ENCODE peak calls at places on chromosomes 1 and 21, in five cellular contexts. O is T-helper 2 cell, X is RPMI7951, L is T-cell, R is HCEC 1CT. Y is an unnamed sample.

GRCh38 chr1:12166834-12167492 is at the start of gene TNFRSF1B:
- DNase-seq in O (peak; percentile 59), X (peak; percentile 26), L (peak; percentile 39), R (no peak), Y (peak; percentile 53)

GRCh38 chr1:153611024-153611352 is 1.9 kb downstream of the S100A16 start:
- DNase-seq in O (no peak), X (no peak), L (no peak), R (peak; percentile 65), Y (no peak)

GRCh38 chr1:154404511-154404931 is 622 bp upstream of the IL6R start:
- DNase-seq in O (peak; percentile 9), X (no peak), L (no peak), R (no peak), Y (no peak)

GRCh38 chr1:110239491-110240430 is 29.6 kb downstream of the KCNC4 start:
- DNase-seq in O (no peak), X (no peak), L (no peak), R (no peak), Y (no peak)

GRCh38 chr1:245306628-245307410 is 152.0 kb downstream of the KIF26B start:
- DNase-seq in O (no peak), X (no peak), L (no peak), R (no peak), Y (no peak)

GRCh38 chr1:5497471-5497870 is 494.8 kb downstream of the NPHP4 start:
- DNase-seq in O (no peak), X (no peak), L (no peak), R (no peak), Y (no peak)

GRCh38 chr21:32803651-32804050 is 32.1 kb upstream of the PAXBP1 start:
- DNase-seq in O (no peak), X (no peak), L (no peak), R (no peak), Y (no peak)

GRCh38 chr1:112395261-112395831 is 668 bp upstream of the CTTNBP2NL start:
- DNase-seq in O (no peak), X (no peak), L (no peak), R (no peak), Y (no peak)

GRCh38 chr1:28507646-28508434 is 2.0 kb downstream of the RCC1 start:
- DNase-seq in O (no peak), X (no peak), L (no peak), R (peak; percentile 9), Y (no peak)

GRCh38 chr1:227895828-227896685 is 51.7 kb downstream of the WNT9A start:
- DNase-seq in O (peak; percentile 0), X (peak; percentile 87), L (no peak), R (no peak), Y (no peak)

GRCh38 chr1:167666416-167666815 is 36.4 kb downstream of the RCSD1 start:
- DNase-seq in O (no peak), X (peak; percentile 81), L (no peak), R (no peak), Y (no peak)

GRCh38 chr1:77475631-77476030 is 193.8 kb downstream of the AK5 start:
- DNase-seq in O (no peak), X (no peak), L (no peak), R (no peak), Y (no peak)

GRCh38 chr21:43574741-43575465 is 84.4 kb downstream of the HSF2BP start:
- DNase-seq in O (no peak), X (no peak), L (no peak), R (no peak), Y (no peak)

GRCh38 chr21:42405064-42406059 is 1.7 kb downstream of the UBASH3A start:
- DNase-seq in O (no peak), X (no peak), L (no peak), R (no peak), Y (no peak)

GRCh38 chr1:51453010-51453409 is 66.1 kb downstream of the EPS15 start:
- DNase-seq in O (no peak), X (no peak), L (no peak), R (no peak), Y (no peak)

GRCh38 chr1:12556368-12556930 is 61.6 kb downstream of the DHRS3 start:
- DNase-seq in O (no peak), X (peak; percentile 90), L (no peak), R (peak; percentile 50), Y (no peak)

GRCh38 chr1:200150721-200151120 is 123.2 kb downstream of the NR5A2 start:
- DNase-seq in O (no peak), X (peak; percentile 92), L (no peak), R (peak; percentile 77), Y (no peak)

GRCh38 chr1:113759341-113760101 is at the start of gene PHTF1:
- DNase-seq in O (peak; percentile 29), X (peak; percentile 83), L (peak; percentile 30), R (peak; percentile 88), Y (peak; percentile 37)

GRCh38 chr1:150272379-150272840 is at the start of gene C1orf54:
- DNase-seq in O (no peak), X (peak; percentile 34), L (no peak), R (peak; percentile 50), Y (no peak)

GRCh38 chr1:21781971-21782867 is 730 bp downstream of the USP48 start:
- DNase-seq in O (peak; percentile 44), X (peak; percentile 58), L (peak; percentile 41), R (peak; percentile 47), Y (peak; percentile 53)

GRCh38 chr1:47944561-47944960 is 52.6 kb downstream of the TRABD2B start:
- DNase-seq in O (no peak), X (no peak), L (no peak), R (no peak), Y (no peak)

GRCh38 chr21:19767546-19767945 is 1230.7 kb upstream of the NCAM2 start:
- DNase-seq in O (no peak), X (no peak), L (no peak), R (no peak), Y (no peak)

GRCh38 chr1:108199231-108199657 is 899 bp downstream of the SLC25A24 start:
- DNase-seq in O (no peak), X (peak; percentile 63), L (no peak), R (peak; percentile 42), Y (no peak)

GRCh38 chr1:218421531-218421930 is 76.4 kb downstream of the TGFB2 start:
- DNase-seq in O (no peak), X (peak; percentile 50), L (no peak), R (no peak), Y (no peak)